ENCODE peak calls at places on chromosomes 13 and 19, in five cellular contexts. P is RWPE1, C is HL-60, Z is mammary epithelial cell, J is tibial nerve. V is an unnamed sample.

GRCh38 chr19:49362926-49363264 is 679 bp upstream of the TEAD2 start:
- DNase-seq in C (no peak), Z (no peak), J (peak), P (no peak), V (no peak)

GRCh38 chr13:75480691-75481175 is 1.2 kb downstream of the TBC1D4 start:
- DNase-seq in Z (peak), C (peak), J (peak), P (peak), V (peak)

GRCh38 chr13:79541426-79542049 is 60.6 kb downstream of the NDFIP2 start:
- DNase-seq in Z (peak), J (peak), P (peak), C (peak), V (peak)

GRCh38 chr13:59745395-59745788 is 418.3 kb downstream of the DIAPH3 start:
- DNase-seq in C (no peak), J (no peak), Z (peak), P (no peak), V (no peak)

GRCh38 chr13:110304256-110304655 is 2.7 kb downstream of the COL4A1 start:
- DNase-seq in C (no peak), Z (no peak), P (no peak), J (peak), V (no peak)

GRCh38 chr13:39037410-39037879 is 444 bp downstream of the PROSER1 start:
- DNase-seq in C (no peak), J (no peak), P (peak), Z (no peak), V (no peak)

GRCh38 chr13:98436379-98436909 is 140.5 kb downstream of the STK24 start:
- DNase-seq in Z (no peak), C (no peak), J (no peak), P (no peak), V (peak)

GRCh38 chr13:113997845-113998751 is 24.2 kb upstream of the C13orf46 start:
- DNase-seq in Z (no peak), C (no peak), J (peak), P (no peak), V (no peak)

GRCh38 chr19:30570194-30570593 is 198.0 kb downstream of the ZNF536 start:
- DNase-seq in C (no peak), P (no peak), J (no peak), Z (no peak), V (no peak)

GRCh38 chr19:54356444-54357056 is 8.2 kb downstream of the LAIR1 start:
- DNase-seq in C (no peak), P (no peak), Z (no peak), J (no peak), V (no peak)

GRCh38 chr13:97659602-97660001 is 225.6 kb downstream of the RAP2A start:
- DNase-seq in J (no peak), C (no peak), Z (no peak), P (no peak), V (peak)

GRCh38 chr19:7373862-7374261 is 25.1 kb downstream of the ARHGEF18 start:
- DNase-seq in Z (no peak), J (no peak), C (no peak), P (no peak), V (no peak)

GRCh38 chr19:5949792-5950305 is 28.1 kb downstream of the RANBP3 start:
- DNase-seq in C (no peak), J (no peak), P (no peak), Z (no peak), V (no peak)

GRCh38 chr13:26344980-26345379 is 91.1 kb downstream of the CDK8 start:
- DNase-seq in C (no peak), Z (no peak), P (no peak), J (no peak), V (no peak)

GRCh38 chr13:108214511-108215383 is 589 bp downstream of the LIG4 start:
- DNase-seq in C (no peak), J (no peak), P (peak), Z (peak), V (no peak)

GRCh38 chr19:1591421-1592022 is 1.1 kb downstream of the MBD3 start:
- DNase-seq in J (no peak), P (no peak), C (no peak), Z (no peak), V (no peak)

GRCh38 chr19:51726049-51726448 is 2.3 kb upstream of the HAS1 start:
- DNase-seq in P (peak), C (no peak), Z (peak), J (no peak), V (peak)

GRCh38 chr19:10839071-10840050 is 3.3 kb upstream of the TMED1 start:
- DNase-seq in C (no peak), Z (no peak), P (no peak), J (no peak), V (no peak)

GRCh38 chr19:41621654-41622053 is 5.2 kb downstream of the CEACAM4 start:
- DNase-seq in P (no peak), C (peak), J (no peak), Z (no peak), V (no peak)

GRCh38 chr19:41620171-41620570 is 6.7 kb downstream of the CEACAM4 start:
- DNase-seq in C (no peak), J (no peak), Z (no peak), P (no peak), V (no peak)

GRCh38 chr19:41616785-41617621 is 9.9 kb downstream of the CEACAM4 start:
- DNase-seq in P (peak), C (peak), J (no peak), Z (peak), V (no peak)

GRCh38 chr19:41617941-41618730 is 8.7 kb downstream of the CEACAM4 start:
- DNase-seq in J (no peak), Z (no peak), P (no peak), C (no peak), V (no peak)

GRCh38 chr19:41619018-41619571 is 7.8 kb downstream of the CEACAM4 start:
- DNase-seq in P (no peak), Z (no peak), J (no peak), C (peak), V (no peak)
- H3K27ac ChIP-seq in P (no peak), Z (no peak), J (no peak), C (peak), V (no peak)

DNA sequence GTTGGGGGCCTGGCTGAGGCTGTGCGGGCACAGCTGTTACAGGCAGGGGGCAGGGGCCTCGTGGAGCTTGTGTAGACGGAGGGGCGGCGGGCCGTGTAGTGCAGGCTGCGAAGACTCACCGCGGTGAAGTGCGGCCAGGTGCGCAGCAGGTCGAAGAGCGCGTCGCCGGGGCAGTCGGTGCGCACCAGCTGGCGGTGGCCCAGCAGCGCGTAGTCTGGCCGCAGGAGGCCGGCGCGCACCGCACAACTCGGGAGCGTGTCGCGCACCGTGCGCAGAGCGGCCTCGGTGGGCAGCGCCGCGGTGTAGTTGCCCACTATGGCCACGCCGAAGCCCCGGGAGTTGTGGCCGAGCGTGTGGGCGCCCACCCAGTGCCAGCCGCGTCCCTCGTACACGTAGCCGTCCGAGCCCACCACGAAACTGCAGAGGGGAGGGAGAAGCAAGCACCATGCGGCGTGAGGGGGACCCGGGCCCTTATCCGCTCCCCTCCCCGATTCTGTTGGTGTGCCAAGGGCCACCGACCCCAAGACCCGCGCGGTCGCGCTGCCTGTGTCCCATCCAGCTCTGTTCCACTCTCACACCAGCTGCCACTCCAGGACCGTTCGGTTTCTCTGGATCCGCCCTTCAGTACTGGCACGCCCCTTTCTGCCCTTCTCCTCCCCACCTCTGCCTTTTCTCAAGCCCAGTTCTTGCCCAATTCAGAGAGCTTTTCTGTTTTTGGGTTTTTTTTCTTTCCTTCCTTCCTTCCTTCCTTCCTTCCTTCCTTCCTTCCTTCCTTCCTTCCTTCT is 5.4 kb upstream of the RASAL3 start:
- DNase-seq in P (no peak), C (no peak), J (no peak), Z (no peak), V (no peak)
- H3K27ac ChIP-seq in P (no peak), C (no peak), J (no peak), Z (no peak), V (no peak)

GRCh38 chr13:40189885-40190655 is 476.4 kb downstream of the FOXO1 start:
- DNase-seq in Z (peak), P (no peak), C (no peak), J (no peak), V (peak)

GRCh38 chr13:40189426-40189825 is 477.0 kb downstream of the FOXO1 start:
- DNase-seq in C (no peak), Z (no peak), J (no peak), P (no peak), V (no peak)

GRCh38 chr13:40190656-40191100 is 475.8 kb downstream of the FOXO1 start:
- DNase-seq in P (peak), C (no peak), Z (peak), J (peak), V (peak)

GRCh38 chr13:40192516-40193257 is 473.8 kb downstream of the FOXO1 start:
- DNase-seq in P (no peak), Z (no peak), J (no peak), C (no peak), V (no peak)

GRCh38 chr13:40191186-40191980 is 475.1 kb downstream of the FOXO1 start:
- DNase-seq in C (no peak), P (no peak), J (no peak), Z (no peak), V (peak)
- H3K27ac ChIP-seq in C (no peak), P (peak), J (peak), Z (peak), V (peak)

GRCh38 chr19:17281391-17282304 is at the start of gene ANKLE1:
- DNase-seq in C (peak), Z (no peak), J (no peak), P (peak), V (no peak)
- H3K27ac ChIP-seq in C (peak), Z (no peak), J (no peak), P (no peak), V (no peak)

DNA sequence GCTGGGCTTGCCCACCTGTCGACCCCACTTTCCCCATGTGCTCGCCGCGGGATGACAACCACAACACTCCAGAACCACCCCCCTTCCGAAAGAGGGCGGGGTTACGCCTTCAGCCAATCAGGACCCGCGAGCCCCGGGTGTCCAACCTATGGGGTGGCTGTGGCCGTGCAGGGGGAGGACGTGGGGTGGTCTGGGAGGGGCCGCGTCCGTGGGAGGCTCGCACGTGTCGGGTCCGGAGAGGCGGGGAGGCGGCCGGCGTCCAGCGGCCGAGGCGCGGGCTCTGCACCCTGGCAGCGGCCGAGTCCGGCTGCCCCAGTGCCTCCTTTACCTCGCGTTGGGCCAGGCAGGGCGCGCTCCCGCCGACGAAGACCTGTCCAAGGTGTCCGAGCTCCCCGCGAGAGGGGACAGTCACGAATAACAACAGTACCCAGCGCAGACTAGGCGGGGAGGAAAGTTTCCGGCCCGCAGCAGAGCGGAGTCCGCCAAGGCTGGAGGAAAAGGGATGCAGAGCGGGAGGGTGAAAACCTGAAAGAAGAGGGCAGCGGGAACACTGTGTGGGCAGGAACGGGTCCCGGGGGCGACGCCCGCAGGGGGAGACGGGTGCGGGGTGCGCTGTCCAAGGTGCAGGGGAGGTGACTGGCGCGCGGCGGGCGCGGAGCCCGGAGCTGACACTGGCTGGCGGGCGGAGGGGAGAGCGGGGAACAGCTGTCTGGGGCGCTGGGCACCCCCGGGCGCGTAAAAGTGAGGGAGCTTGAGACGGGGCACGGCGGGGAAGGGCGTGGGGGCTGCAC is 896 bp downstream of the ENOX1 start:
- DNase-seq in J (peak), C (no peak), P (peak), Z (peak), V (peak)
- H3K27ac ChIP-seq in J (no peak), C (no peak), P (no peak), Z (no peak), V (peak)